ENCODE peak calls at places on chromosome 9, in nine cellular contexts. X is fibroblast of lung; D is stomach; V is sigmoid colon; N is right atrium auricular region; T is aorta; K is HepG2; A is CD8-positive, alpha-beta T cell; U is neural progenitor cell. J is an unnamed sample. For H3K4me1 and H3K36me3, the result is how much of the 10 kb centered on the place peaks cover.

GRCh38 chr9:137626448-137626847 is 7.6 kb downstream of the EHMT1 start:
- DNase-seq in U (no peak), T (no peak), A (no peak), N (no peak), K (no peak), X (no peak), D (no peak), V (no peak), J (no peak)

GRCh38 chr9:21465859-21466518 is 16.1 kb downstream of the IFNE start:
- DNase-seq in N (no peak), V (no peak), U (peak), T (no peak), K (peak), X (peak), A (no peak), D (no peak), J (no peak)

GRCh38 chr9:1231998-1232919 is 182.1 kb downstream of the DMRT2 start:
- DNase-seq in D (peak), T (no peak), X (peak), V (peak), N (peak), U (no peak), K (peak), A (no peak), J (peak)

GRCh38 chr9:131739988-131740648 is at the start of gene RAPGEF1:
- DNase-seq in T (peak), A (peak), U (peak), K (no peak), N (no peak), D (peak), V (peak), X (peak), J (peak)

GRCh38 chr9:131758972-131759647 is 19.2 kb upstream of the RAPGEF1 start:
- DNase-seq in V (no peak), D (no peak), U (no peak), A (no peak), N (no peak), T (no peak), X (peak), K (no peak), J (no peak)

GRCh38 chr9:88312070-88312469 is 76.2 kb upstream of the SPIN1 start:
- DNase-seq in U (no peak), D (no peak), N (no peak), K (no peak), A (no peak), V (no peak), T (no peak), X (no peak), J (no peak)

GRCh38 chr9:3954950-3955670 is 344.8 kb downstream of the GLIS3 start:
- DNase-seq in U (peak), V (no peak), N (no peak), K (no peak), A (no peak), D (no peak), T (no peak), X (peak), J (no peak)

GRCh38 chr9:115786321-115786720 is 367.3 kb upstream of the PAPPA start:
- DNase-seq in K (no peak), U (no peak), D (no peak), N (no peak), A (no peak), X (no peak), T (no peak), V (no peak), J (no peak)

GRCh38 chr9:113511856-113512761 is 48.6 kb downstream of the RGS3 start:
- DNase-seq in A (peak), N (no peak), U (peak), V (no peak), K (no peak), D (no peak), X (peak), T (no peak), J (no peak)

GRCh38 chr9:14428781-14429230 is 114.9 kb upstream of the NFIB start:
- DNase-seq in A (no peak), V (peak), T (peak), N (peak), X (peak), U (peak), K (peak), D (peak), J (peak)

GRCh38 chr9:127347831-127348699 is 48.9 kb upstream of the SLC2A8 start:
- DNase-seq in K (peak), V (no peak), N (no peak), T (no peak), X (peak), U (no peak), D (peak), A (no peak), J (no peak)

GRCh38 chr9:27539479-27540441 is 10.1 kb upstream of the MOB3B start:
- DNase-seq in D (no peak), V (peak), X (peak), N (peak), U (no peak), T (peak), A (no peak), K (peak), J (no peak)

GRCh38 chr9:112489039-112489546 is 2.5 kb downstream of the KIAA1958 start:
- DNase-seq in T (no peak), K (peak), U (peak), D (no peak), V (no peak), N (no peak), A (no peak), X (peak), J (no peak)

GRCh38 chr9:94056442-94056974 is 27.8 kb upstream of the PTPDC1 start:
- DNase-seq in X (peak), K (no peak), U (no peak), N (no peak), T (no peak), A (no peak), D (no peak), V (no peak), J (peak)

GRCh38 chr9:92180669-92181181 is 65.5 kb upstream of the SPTLC1 start:
- DNase-seq in A (no peak), K (peak), X (peak), T (no peak), V (no peak), D (no peak), N (no peak), U (no peak), J (no peak)

GRCh38 chr9:112037281-112038016 is 137.6 kb downstream of the SUSD1 start:
- DNase-seq in X (peak), T (no peak), U (peak), K (no peak), D (no peak), N (no peak), A (peak), V (no peak), J (no peak)

GRCh38 chr9:128912270-128912853 is 8.4 kb upstream of the PHYHD1 start:
- DNase-seq in T (no peak), V (no peak), A (no peak), N (no peak), K (peak), X (peak), D (no peak), U (peak), J (no peak)

GRCh38 chr9:128908372-128908771 is 12.4 kb upstream of the PHYHD1 start:
- DNase-seq in K (no peak), N (no peak), T (no peak), X (no peak), A (no peak), U (no peak), D (no peak), V (no peak), J (no peak)

GRCh38 chr9:128911529-128912035 is 9.2 kb upstream of the PHYHD1 start:
- DNase-seq in A (no peak), T (peak), K (peak), X (peak), N (peak), D (no peak), U (no peak), V (peak), J (peak)

GRCh38 chr9:128910906-128911305 is 9.9 kb upstream of the PHYHD1 start:
- DNase-seq in A (no peak), N (no peak), V (no peak), U (no peak), X (no peak), T (no peak), K (no peak), D (no peak), J (no peak)

DNA sequence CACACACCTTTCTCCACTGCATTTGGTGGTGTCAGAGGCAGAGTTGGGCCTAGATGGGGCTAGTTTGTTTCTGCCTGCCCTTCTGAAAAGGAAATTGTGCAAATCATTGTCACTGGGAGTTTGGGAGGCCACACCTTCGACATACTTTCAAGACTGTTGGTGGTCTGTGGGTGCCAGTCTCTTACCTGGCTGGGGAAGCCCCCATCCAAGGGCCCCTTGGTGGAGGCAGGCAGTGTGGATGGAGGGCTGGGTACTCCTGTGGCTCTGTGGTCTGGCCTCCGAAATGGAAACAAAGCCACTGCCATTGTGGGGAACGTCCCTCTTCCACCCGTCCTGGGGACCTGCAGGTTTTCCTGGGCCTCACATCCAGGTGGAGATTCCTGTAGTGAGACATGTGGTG is 10.9 kb upstream of the PHYHD1 start:
- DNase-seq in N (no peak), A (no peak), X (no peak), U (no peak), V (no peak), T (no peak), D (no peak), K (no peak), J (no peak)
- H3K4me1 ChIP-seq in N (half or more), A (half or more), X (under half), U (under half), V (half or more), T (under half), D (under half), K (half or more), J (half or more)

DNA sequence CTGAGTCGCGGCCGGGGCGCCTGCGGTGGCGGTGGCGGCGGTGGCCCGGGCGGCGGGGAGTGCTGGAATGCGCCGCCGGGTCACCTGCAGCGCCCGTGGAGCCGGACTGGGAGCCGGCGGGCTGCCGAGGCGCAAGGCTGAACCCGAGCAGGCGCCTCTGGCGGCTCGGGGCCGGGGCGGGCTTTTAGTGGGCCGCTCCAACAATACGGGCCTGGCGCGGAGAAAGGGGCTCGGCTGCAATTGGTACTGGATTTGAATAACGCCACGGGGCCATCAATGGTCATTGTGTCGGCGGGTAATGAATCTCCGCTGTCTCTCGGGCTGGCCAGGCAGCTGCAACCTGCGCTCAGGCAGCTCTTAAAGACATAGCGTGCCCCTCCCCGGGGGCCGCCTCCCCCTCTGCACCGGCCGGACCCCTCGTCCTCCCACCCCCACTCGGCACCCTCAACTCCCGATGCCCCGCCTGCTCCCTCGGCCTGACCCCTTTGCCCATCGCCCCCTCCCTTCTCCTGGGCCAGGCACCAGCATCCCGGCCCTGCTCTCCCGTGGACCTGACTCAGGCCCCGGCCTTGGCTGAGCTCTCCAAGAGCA is 22.1 kb downstream of the URM1 start:
- DNase-seq in D (no peak), U (peak), A (no peak), N (no peak), K (no peak), T (no peak), X (no peak), V (no peak), J (no peak)
- H3K36me3 ChIP-seq in D (half or more), U (under half), A (under half), N (under half), K (under half), T (under half), X (under half), V (under half), J (under half)

DNA sequence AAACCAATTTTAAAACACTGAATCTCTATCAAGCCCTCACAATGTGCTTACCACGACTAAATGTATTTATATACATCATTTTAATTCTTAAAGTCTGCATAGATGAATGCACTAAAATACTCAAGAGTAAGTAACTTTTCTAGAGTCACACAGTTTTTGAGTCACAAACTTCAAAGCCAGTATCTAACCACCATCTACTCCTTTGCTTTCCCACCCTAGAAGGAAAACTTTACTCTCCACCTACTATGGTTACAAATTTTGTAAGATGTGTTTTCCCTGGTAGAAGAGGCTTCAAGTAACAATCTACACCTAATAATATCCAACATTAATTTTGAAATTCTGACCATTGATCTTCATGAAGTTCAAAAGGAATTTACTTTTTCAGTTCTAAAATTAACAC is 18.7 kb downstream of the ZFAND5 start:
- DNase-seq in A (no peak), X (no peak), N (no peak), V (no peak), K (no peak), U (no peak), T (no peak), D (no peak), J (no peak)
- H3K4me1 ChIP-seq in A (under half), X (under half), N (under half), V (under half), K (under half), U (under half), T (under half), D (under half), J (under half)

GRCh38 chr9:19372576-19372975 is 7.5 kb downstream of the RPS6 start:
- DNase-seq in X (no peak), K (no peak), U (no peak), A (no peak), V (no peak), N (no peak), T (no peak), D (no peak), J (no peak)

GRCh38 chr9:19376931-19377330 is 3.1 kb downstream of the RPS6 start:
- DNase-seq in T (no peak), A (no peak), D (no peak), K (no peak), U (no peak), N (no peak), V (no peak), X (no peak), J (no peak)

GRCh38 chr9:19375536-19375935 is 4.5 kb downstream of the RPS6 start:
- DNase-seq in K (no peak), X (peak), T (no peak), U (no peak), N (no peak), V (no peak), A (no peak), D (no peak), J (no peak)

GRCh38 chr9:19371942-19372341 is 8.1 kb downstream of the RPS6 start:
- DNase-seq in U (no peak), D (no peak), A (no peak), V (no peak), X (no peak), N (no peak), T (no peak), K (no peak), J (no peak)

GRCh38 chr9:19373527-19373926 is 6.5 kb downstream of the RPS6 start:
- DNase-seq in K (no peak), A (no peak), X (no peak), N (no peak), V (no peak), U (no peak), T (no peak), D (no peak), J (no peak)
- H3K36me3 ChIP-seq in K (under half), A (under half), X (under half), N (half or more), V (under half), U (under half), T (under half), D (half or more), J (half or more)

DNA sequence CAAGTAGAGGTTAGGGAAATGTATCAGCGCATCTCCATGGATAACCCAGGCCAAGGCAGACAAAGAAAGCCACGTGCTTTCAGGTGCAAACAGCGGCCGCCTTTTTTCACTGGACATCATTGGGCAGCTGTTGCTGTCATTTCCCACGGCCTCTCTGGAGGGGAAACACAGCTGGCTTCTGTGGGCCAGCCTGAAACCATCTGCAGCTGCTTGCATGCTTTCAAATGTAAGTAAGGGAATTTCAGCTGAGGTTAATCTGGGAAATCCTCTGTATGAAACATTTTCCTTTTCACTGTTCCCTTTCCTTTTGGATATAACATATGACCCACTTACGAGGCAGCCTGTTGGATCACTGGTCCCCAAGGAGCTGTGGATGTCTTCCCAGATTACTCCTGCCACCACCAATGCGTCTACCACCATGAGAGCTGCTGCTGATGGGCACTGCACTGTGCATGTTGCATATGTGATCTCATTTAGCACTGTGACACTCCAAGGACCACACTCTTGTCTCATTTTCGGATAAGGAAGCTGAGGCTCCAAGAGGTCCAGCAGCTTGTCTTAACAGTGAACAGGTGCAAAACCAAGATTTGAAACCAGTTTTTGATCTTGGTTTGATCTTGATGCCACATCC is 106.3 kb downstream of the C9orf152 start:
- DNase-seq in V (no peak), A (no peak), K (no peak), D (no peak), N (no peak), U (no peak), X (no peak), T (no peak), J (peak)
- H3K4me1 ChIP-seq in V (under half), A (under half), K (under half), D (under half), N (half or more), U (under half), X (under half), T (under half), J (under half)

GRCh38 chr9:6788175-6789016 is 30.6 kb downstream of the KDM4C start:
- DNase-seq in T (no peak), K (peak), X (peak), D (peak), V (peak), U (peak), N (no peak), A (no peak), J (no peak)

GRCh38 chr9:6787793-6788174 is 30.0 kb downstream of the KDM4C start:
- DNase-seq in U (no peak), A (no peak), D (no peak), X (no peak), V (no peak), K (no peak), T (no peak), N (no peak), J (no peak)

GRCh38 chr9:6794936-6795335 is 37.2 kb downstream of the KDM4C start:
- DNase-seq in U (no peak), V (peak), N (no peak), A (no peak), X (no peak), D (no peak), T (no peak), K (no peak), J (no peak)

GRCh38 chr9:6793203-6793602 is 35.4 kb downstream of the KDM4C start:
- DNase-seq in N (no peak), X (no peak), A (no peak), T (no peak), U (no peak), D (no peak), K (no peak), V (no peak), J (no peak)
- H3K36me3 ChIP-seq in N (under half), X (under half), A (under half), T (under half), U (under half), D (under half), K (under half), V (under half), J (under half)

GRCh38 chr9:125460883-125461475 is 199.4 kb downstream of the GAPVD1 start:
- DNase-seq in U (no peak), A (no peak), N (no peak), K (no peak), X (peak), D (no peak), V (peak), T (no peak), J (no peak)
- H3K4me1 ChIP-seq in U (under half), A (under half), N (under half), K (under half), X (under half), D (under half), V (under half), T (under half), J (under half)

GRCh38 chr9:133779516-133780403 is 41.6 kb upstream of the SARDH start:
- DNase-seq in D (no peak), A (no peak), K (no peak), V (no peak), N (no peak), X (no peak), U (no peak), T (peak), J (no peak)

GRCh38 chr9:133779081-133779480 is 40.9 kb upstream of the SARDH start:
- DNase-seq in X (no peak), N (no peak), D (no peak), U (no peak), K (no peak), T (peak), V (no peak), A (no peak), J (no peak)

GRCh38 chr9:133777111-133777791 is 39.1 kb upstream of the SARDH start:
- DNase-seq in K (no peak), U (no peak), D (no peak), X (no peak), N (no peak), A (no peak), T (peak), V (no peak), J (peak)

GRCh38 chr9:133777871-133778270 is 39.7 kb upstream of the SARDH start:
- DNase-seq in N (no peak), K (no peak), V (no peak), X (no peak), T (peak), U (no peak), A (no peak), D (no peak), J (no peak)

DNA sequence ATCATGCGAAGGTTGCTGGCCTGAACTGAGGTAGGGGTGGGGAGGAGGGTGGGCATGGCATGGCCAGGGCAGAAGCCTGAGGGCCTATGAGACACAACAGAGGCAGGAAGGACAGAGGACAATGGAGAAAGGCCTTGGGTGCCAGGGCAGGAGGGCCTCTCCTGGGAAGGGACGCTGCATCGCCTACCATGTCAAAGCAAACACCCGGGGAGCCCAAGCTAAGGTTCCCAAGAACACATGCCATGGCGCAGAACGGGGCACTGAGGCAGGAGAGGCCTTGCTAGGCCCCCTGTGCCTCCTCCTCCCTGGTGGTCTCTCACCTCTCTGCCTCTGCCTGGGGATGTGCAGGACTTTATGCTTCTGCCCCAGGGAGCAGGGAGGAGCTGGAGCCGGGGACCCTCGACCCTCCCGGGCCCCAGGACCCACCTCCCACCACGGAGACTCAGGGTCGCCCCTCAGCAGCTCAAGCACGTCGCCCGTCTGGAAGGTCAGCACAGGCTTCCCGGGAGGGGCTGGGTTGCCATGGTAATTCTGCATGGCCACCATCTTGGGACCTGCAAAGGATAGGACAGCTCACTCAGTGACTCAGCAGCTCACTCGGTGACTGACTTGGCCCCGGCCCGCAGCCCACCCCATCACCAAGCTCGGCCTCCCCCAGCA is 40.3 kb upstream of the SARDH start:
- DNase-seq in X (no peak), T (peak), N (no peak), V (no peak), K (no peak), A (no peak), U (no peak), D (no peak), J (peak)
- H3K36me3 ChIP-seq in X (under half), T (under half), N (under half), V (under half), K (under half), A (under half), U (under half), D (half or more), J (half or more)